ENCODE peak calls at places on chromosomes 5 and 9, in seven cellular contexts. One of them, this sample, is unnamed.

GRCh38 chr9:90287567-90288274 is 354.9 kb downstream of the DIRAS2 start:
- DNase-seq in GM12878: peak; percentile 48
- DNase-seq in H9: no peak
- DNase-seq in GM23248: no peak
- DNase-seq in GM23338: no peak
- DNase-seq in fibroblast of lung: no peak
- DNase-seq in neural progenitor cell: no peak
- DNase-seq in this sample: no peak

GRCh38 chr9:30065888-30066287 is 2318.6 kb upstream of the ACO1 start:
- DNase-seq in GM12878: no peak
- DNase-seq in H9: no peak
- DNase-seq in GM23248: no peak
- DNase-seq in GM23338: no peak
- DNase-seq in fibroblast of lung: no peak
- DNase-seq in neural progenitor cell: no peak
- DNase-seq in this sample: no peak

GRCh38 chr9:132575811-132576210 is 6.6 kb upstream of the BARHL1 start:
- DNase-seq in GM12878: no peak
- DNase-seq in H9: no peak
- DNase-seq in GM23248: no peak
- DNase-seq in GM23338: no peak
- DNase-seq in fibroblast of lung: no peak
- DNase-seq in neural progenitor cell: no peak
- DNase-seq in this sample: no peak

GRCh38 chr5:41754857-41755256 is 115.4 kb downstream of the OXCT1 start:
- DNase-seq in GM12878: no peak
- DNase-seq in H9: no peak
- DNase-seq in GM23248: no peak
- DNase-seq in GM23338: no peak
- DNase-seq in fibroblast of lung: no peak
- DNase-seq in neural progenitor cell: no peak
- DNase-seq in this sample: no peak

GRCh38 chr9:97705354-97705950 is 8.3 kb upstream of the XPA start:
- DNase-seq in GM12878: no peak
- DNase-seq in H9: no peak
- DNase-seq in GM23248: no peak
- DNase-seq in GM23338: no peak
- DNase-seq in fibroblast of lung: peak; percentile 76
- DNase-seq in neural progenitor cell: no peak
- DNase-seq in this sample: peak; percentile 74

GRCh38 chr9:129561594-129562281 is 59.2 kb downstream of the C9orf50 start:
- DNase-seq in GM12878: no peak
- DNase-seq in H9: no peak
- DNase-seq in GM23248: no peak
- DNase-seq in GM23338: peak; percentile 55
- DNase-seq in fibroblast of lung: peak; percentile 58
- DNase-seq in neural progenitor cell: peak; percentile 56
- DNase-seq in this sample: no peak

GRCh38 chr5:180121799-180122198 is 50.2 kb upstream of the RNF130 start:
- DNase-seq in GM12878: no peak
- DNase-seq in H9: no peak
- DNase-seq in GM23248: no peak
- DNase-seq in GM23338: no peak
- DNase-seq in fibroblast of lung: no peak
- DNase-seq in neural progenitor cell: no peak
- DNase-seq in this sample: no peak

GRCh38 chr5:75484605-75485004 is 26.8 kb downstream of the CERT1 start:
- DNase-seq in GM12878: no peak
- DNase-seq in H9: no peak
- DNase-seq in GM23248: no peak
- DNase-seq in GM23338: no peak
- DNase-seq in fibroblast of lung: no peak
- DNase-seq in neural progenitor cell: no peak
- DNase-seq in this sample: no peak

GRCh38 chr5:133121611-133122150 is 69.9 kb downstream of the HSPA4 start:
- DNase-seq in GM12878: no peak
- DNase-seq in H9: no peak
- DNase-seq in GM23248: no peak
- DNase-seq in GM23338: no peak
- DNase-seq in fibroblast of lung: no peak
- DNase-seq in neural progenitor cell: no peak
- DNase-seq in this sample: no peak

GRCh38 chr9:126109575-126109974 is 217.1 kb upstream of the MVB12B start:
- DNase-seq in GM12878: no peak
- DNase-seq in H9: no peak
- DNase-seq in GM23248: no peak
- DNase-seq in GM23338: no peak
- DNase-seq in fibroblast of lung: no peak
- DNase-seq in neural progenitor cell: no peak
- DNase-seq in this sample: no peak
- H3K27ac ChIP-seq in GM12878: no peak overlapping the region
- H3K27ac ChIP-seq in H9: no peak overlapping the region
- H3K27ac ChIP-seq in GM23248: no peak overlapping the region
- H3K27ac ChIP-seq in GM23338: no peak overlapping the region
- H3K27ac ChIP-seq in fibroblast of lung: no peak overlapping the region
- H3K27ac ChIP-seq in neural progenitor cell: no peak overlapping the region
- H3K27ac ChIP-seq in this sample: no peak overlapping the region

DNA sequence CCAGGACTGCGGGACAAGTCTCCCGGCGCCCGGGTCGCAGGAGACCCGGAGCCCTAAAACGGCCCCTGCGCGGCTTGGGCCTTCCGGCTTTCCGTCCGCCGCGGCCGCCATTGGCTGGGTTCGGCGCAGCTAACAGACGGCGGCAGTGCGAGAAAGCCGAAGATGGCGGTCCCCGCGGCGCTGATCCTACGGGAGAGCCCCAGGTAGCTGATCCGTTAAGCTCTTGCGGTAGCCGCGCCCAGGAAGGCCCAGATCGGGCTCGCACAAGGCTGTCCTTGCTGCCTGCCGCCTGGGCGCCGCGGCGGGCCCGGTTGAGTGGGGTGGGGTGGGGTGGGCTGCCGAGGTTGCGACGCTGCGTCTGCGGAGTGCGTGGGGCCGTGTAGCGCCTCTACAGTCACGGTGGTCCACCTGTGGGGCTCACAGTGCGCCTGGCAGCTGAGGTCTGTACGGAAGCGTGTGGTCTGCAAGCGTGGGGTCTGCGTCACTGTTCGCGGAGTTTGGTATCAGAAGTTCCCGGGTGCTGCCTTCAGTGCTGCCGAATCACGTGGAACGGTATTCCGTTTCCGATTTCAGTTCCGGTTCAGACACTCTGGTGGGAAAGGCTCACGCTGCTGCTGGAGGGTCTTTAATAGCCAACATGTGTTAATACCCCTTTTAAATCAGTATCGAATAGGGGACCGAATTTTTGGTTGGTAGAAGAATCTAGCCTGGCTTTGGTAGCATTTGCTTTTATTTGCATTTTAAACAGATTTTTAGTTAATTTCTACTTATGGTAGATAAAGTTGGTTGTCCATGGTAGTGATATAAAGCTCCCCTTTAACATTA is at the start of gene COMMD10:
- DNase-seq in GM12878: peak; percentile 56
- DNase-seq in H9: peak; percentile 79
- DNase-seq in GM23248: peak; percentile 89
- DNase-seq in GM23338: peak; percentile 89
- DNase-seq in fibroblast of lung: peak; percentile 90
- DNase-seq in neural progenitor cell: peak; percentile 92
- DNase-seq in this sample: peak; percentile 88
- H3K79me2 ChIP-seq in GM12878: peaks cover 12% of the 10 kb centered on the region
- H3K79me2 ChIP-seq in H9: no peaks in the 10 kb centered on the region
- H3K79me2 ChIP-seq in GM23248: peaks cover 48% of the 10 kb centered on the region
- H3K79me2 ChIP-seq in GM23338: peaks cover 51% of the 10 kb centered on the region
- H3K79me2 ChIP-seq in fibroblast of lung: peaks cover 13% of the 10 kb centered on the region
- H3K79me2 ChIP-seq in neural progenitor cell: peaks cover 28% of the 10 kb centered on the region
- H3K79me2 ChIP-seq in this sample: peaks cover 27% of the 10 kb centered on the region

GRCh38 chr5:61298066-61298465 is 34.0 kb upstream of the ZSWIM6 start:
- DNase-seq in GM12878: no peak
- DNase-seq in H9: no peak
- DNase-seq in GM23248: no peak
- DNase-seq in GM23338: no peak
- DNase-seq in fibroblast of lung: no peak
- DNase-seq in neural progenitor cell: no peak
- DNase-seq in this sample: no peak
- H3K27ac ChIP-seq in GM12878: no peak overlapping the region
- H3K27ac ChIP-seq in H9: no peak overlapping the region
- H3K27ac ChIP-seq in GM23248: no peak overlapping the region
- H3K27ac ChIP-seq in GM23338: no peak overlapping the region
- H3K27ac ChIP-seq in fibroblast of lung: no peak overlapping the region
- H3K27ac ChIP-seq in neural progenitor cell: no peak overlapping the region
- H3K27ac ChIP-seq in this sample: peak overlapping the region; percentile 4

DNA sequence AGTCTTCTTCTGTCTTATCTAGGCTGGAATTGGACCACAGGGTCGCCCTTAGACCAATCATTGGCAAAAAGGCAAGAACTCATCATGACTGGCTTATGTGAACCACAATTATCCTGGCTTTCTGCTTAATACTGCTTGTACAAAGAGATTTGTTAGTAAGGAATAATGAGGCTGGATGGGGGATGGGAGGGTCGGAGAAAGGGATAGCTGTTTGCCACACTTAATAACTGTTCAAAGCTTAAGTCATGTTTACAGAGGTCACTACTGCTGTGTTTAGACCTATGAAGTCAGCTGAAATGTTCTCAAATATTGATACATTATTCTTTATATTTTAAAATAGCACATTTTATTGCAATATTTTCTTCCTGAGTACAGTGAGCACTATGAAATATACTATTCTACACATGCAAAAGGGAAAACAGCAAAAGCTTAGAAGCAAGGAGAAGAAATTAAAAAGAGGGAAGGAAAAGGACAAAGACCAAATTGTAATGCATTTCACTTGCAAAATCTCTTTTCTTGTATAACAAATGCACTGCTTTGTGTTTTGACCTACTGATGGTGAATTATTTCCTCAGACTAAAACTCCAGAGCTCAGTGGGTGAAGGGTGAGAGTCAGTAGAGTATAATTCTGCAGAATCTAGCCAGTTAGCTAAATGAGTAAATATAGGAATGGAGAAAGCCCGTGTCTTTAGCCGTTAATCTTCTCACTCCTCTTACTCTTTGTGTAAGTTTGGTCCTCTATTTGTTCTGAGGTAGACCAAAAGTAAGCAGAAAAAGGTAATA is 404.9 kb upstream of the ZNF608 start:
- DNase-seq in GM12878: no peak
- DNase-seq in H9: no peak
- DNase-seq in GM23248: no peak
- DNase-seq in GM23338: no peak
- DNase-seq in fibroblast of lung: no peak
- DNase-seq in neural progenitor cell: peak; percentile 17
- DNase-seq in this sample: no peak
- H3K79me2 ChIP-seq in GM12878: no peaks in the 10 kb centered on the region
- H3K79me2 ChIP-seq in H9: no peaks in the 10 kb centered on the region
- H3K79me2 ChIP-seq in GM23248: no peaks in the 10 kb centered on the region
- H3K79me2 ChIP-seq in GM23338: no peaks in the 10 kb centered on the region
- H3K79me2 ChIP-seq in fibroblast of lung: no peaks in the 10 kb centered on the region
- H3K79me2 ChIP-seq in neural progenitor cell: no peaks in the 10 kb centered on the region
- H3K79me2 ChIP-seq in this sample: no peaks in the 10 kb centered on the region

GRCh38 chr5:39465843-39466242 is 41.1 kb upstream of the DAB2 start:
- DNase-seq in GM12878: no peak
- DNase-seq in H9: no peak
- DNase-seq in GM23248: no peak
- DNase-seq in GM23338: no peak
- DNase-seq in fibroblast of lung: no peak
- DNase-seq in neural progenitor cell: no peak
- DNase-seq in this sample: no peak
- H3K27ac ChIP-seq in GM12878: no peak overlapping the region
- H3K27ac ChIP-seq in H9: no peak overlapping the region
- H3K27ac ChIP-seq in GM23248: no peak overlapping the region
- H3K27ac ChIP-seq in GM23338: no peak overlapping the region
- H3K27ac ChIP-seq in fibroblast of lung: no peak overlapping the region
- H3K27ac ChIP-seq in neural progenitor cell: no peak overlapping the region
- H3K27ac ChIP-seq in this sample: no peak overlapping the region

GRCh38 chr9:113951032-113951372 is 74.9 kb downstream of the ZNF618 start:
- DNase-seq in GM12878: no peak
- DNase-seq in H9: no peak
- DNase-seq in GM23248: no peak
- DNase-seq in GM23338: no peak
- DNase-seq in fibroblast of lung: no peak
- DNase-seq in neural progenitor cell: no peak
- DNase-seq in this sample: no peak

GRCh38 chr9:113950195-113951031 is 74.3 kb downstream of the ZNF618 start:
- DNase-seq in GM12878: no peak
- DNase-seq in H9: no peak
- DNase-seq in GM23248: no peak
- DNase-seq in GM23338: no peak
- DNase-seq in fibroblast of lung: no peak
- DNase-seq in neural progenitor cell: no peak
- DNase-seq in this sample: no peak

GRCh38 chr9:113955076-113955752 is 79.1 kb downstream of the ZNF618 start:
- DNase-seq in GM12878: no peak
- DNase-seq in H9: no peak
- DNase-seq in GM23248: peak; percentile 74
- DNase-seq in GM23338: no peak
- DNase-seq in fibroblast of lung: peak; percentile 78
- DNase-seq in neural progenitor cell: no peak
- DNase-seq in this sample: peak; percentile 72

GRCh38 chr9:113952651-113953050 is 76.5 kb downstream of the ZNF618 start:
- DNase-seq in GM12878: no peak
- DNase-seq in H9: no peak
- DNase-seq in GM23248: no peak
- DNase-seq in GM23338: no peak
- DNase-seq in fibroblast of lung: peak; percentile 55
- DNase-seq in neural progenitor cell: no peak
- DNase-seq in this sample: peak; percentile 38

GRCh38 chr9:113953541-113953940 is 77.4 kb downstream of the ZNF618 start:
- DNase-seq in GM12878: no peak
- DNase-seq in H9: no peak
- DNase-seq in GM23248: peak; percentile 55
- DNase-seq in GM23338: no peak
- DNase-seq in fibroblast of lung: peak; percentile 81
- DNase-seq in neural progenitor cell: no peak
- DNase-seq in this sample: peak; percentile 63
- H3K79me2 ChIP-seq in GM12878: no peaks in the 10 kb centered on the region
- H3K79me2 ChIP-seq in H9: no peaks in the 10 kb centered on the region
- H3K79me2 ChIP-seq in GM23248: peaks cover 29% of the 10 kb centered on the region
- H3K79me2 ChIP-seq in GM23338: peaks cover 31% of the 10 kb centered on the region
- H3K79me2 ChIP-seq in fibroblast of lung: peaks cover 11% of the 10 kb centered on the region
- H3K79me2 ChIP-seq in neural progenitor cell: peaks cover 45% of the 10 kb centered on the region
- H3K79me2 ChIP-seq in this sample: peaks cover 69% of the 10 kb centered on the region

This sample was measured in astrocyte.